ENCODE peak calls at places on chromosomes 1 and 21, in ten cellular contexts. A is T-cell; F is GM20000; Z is NCI-H1105 treated with DMSO at 0.1 percent for 48 hours; U is Peyer's patch; O is nucleus accumbens; K is central memory CD8-positive, alpha-beta T cell; D is B cell; T is HS-27A; P is esophagus squamous epithelium. L is an unnamed sample.

GRCh38 chr1:248231117-248231516 is at the start of gene OR2M4:
- DNase-seq in A (no peak), F (no peak), Z (no peak), U (no peak), O (no peak), K (no peak), D (no peak), T (no peak), P (no peak), L (no peak)

GRCh38 chr1:217193151-217193550 is 437.7 kb downstream of the GPATCH2 start:
- DNase-seq in A (no peak), F (no peak), Z (no peak), U (no peak), O (no peak), K (no peak), D (no peak), T (no peak), P (no peak), L (no peak)

GRCh38 chr1:109241841-109242301 is 7.5 kb upstream of the CELSR2 start:
- DNase-seq in A (no peak), F (no peak), Z (no peak), U (no peak), O (no peak), K (no peak), D (no peak), T (no peak), P (no peak), L (no peak)

GRCh38 chr1:108725906-108726305 is 13.2 kb downstream of the FNDC7 start:
- DNase-seq in A (no peak), F (no peak), Z (no peak), U (no peak), O (no peak), K (no peak), D (no peak), T (no peak), P (no peak), L (no peak)

GRCh38 chr1:172778461-172779455 is 119.9 kb downstream of the FASLG start:
- DNase-seq in A (no peak), F (peak; percentile 49), Z (no peak), U (no peak), O (no peak), K (no peak), D (no peak), T (no peak), P (no peak), L (no peak)

GRCh38 chr21:32484706-32485380 is 72.3 kb downstream of the EVA1C start:
- DNase-seq in A (no peak), F (no peak), Z (no peak), U (no peak), O (peak; percentile 13), K (no peak), D (no peak), T (no peak), P (no peak), L (no peak)

GRCh38 chr21:44738621-44739020 is 27.2 kb upstream of the TSPEAR start:
- DNase-seq in A (no peak), F (no peak), Z (no peak), U (no peak), O (no peak), K (no peak), D (no peak), T (no peak), P (no peak), L (no peak)

GRCh38 chr1:13749543-13750307 is 49.7 kb downstream of the PRDM2 start:
- DNase-seq in A (peak; percentile 32), F (no peak), Z (peak; percentile 18), U (peak; percentile 88), O (no peak), K (peak; percentile 36), D (no peak), T (no peak), P (no peak), L (no peak)

GRCh38 chr1:228207851-228208821 is at the start of gene OBSCN:
- DNase-seq in A (no peak), F (no peak), Z (no peak), U (no peak), O (no peak), K (no peak), D (no peak), T (no peak), P (no peak), L (no peak)

GRCh38 chr1:102234753-102235359 is 238.1 kb upstream of the OLFM3 start:
- DNase-seq in A (no peak), F (no peak), Z (no peak), U (no peak), O (no peak), K (no peak), D (no peak), T (no peak), P (no peak), L (no peak)

GRCh38 chr1:246947255-246947654 is 15.5 kb upstream of the AHCTF1 start:
- DNase-seq in A (no peak), F (no peak), Z (no peak), U (no peak), O (no peak), K (no peak), D (no peak), T (no peak), P (no peak), L (no peak)

GRCh38 chr1:66266756-66267155 is 267.2 kb upstream of the SGIP1 start:
- DNase-seq in A (no peak), F (no peak), Z (no peak), U (no peak), O (no peak), K (no peak), D (no peak), T (no peak), P (no peak), L (no peak)

GRCh38 chr1:175734642-175735041 is 8.8 kb downstream of the TNR start:
- DNase-seq in A (no peak), F (no peak), Z (no peak), U (no peak), O (no peak), K (no peak), D (no peak), T (no peak), P (no peak), L (no peak)

GRCh38 chr1:96872757-96873156 is 151.2 kb downstream of the PTBP2 start:
- DNase-seq in A (no peak), F (no peak), Z (no peak), U (no peak), O (no peak), K (no peak), D (no peak), T (no peak), P (no peak), L (no peak)

L was measured in HuH-7.5.